ENCODE peak calls at places on chromosomes 16 and 17, in six cellular contexts. One of them, this sample, is unnamed.

GRCh38 chr16:54447606-54448440 is 161.2 kb upstream of the IRX3 start:
- DNase-seq in activated CD8-positive, alpha-beta T cell treated with anti-CD3 and anti-CD28 coated beads, Interleukin-2, amount 10 ng/mL, durations not matched to agents 7 days and 5 days: no peak
- DNase-seq in RCC 7860: peak
- DNase-seq in glutamatergic neuron: no peak
- DNase-seq in NCI-H2107: no peak
- DNase-seq in stomach: no peak
- DNase-seq in this sample: peak

GRCh38 chr17:65163990-65164495 is 26.9 kb downstream of the RGS9 start:
- DNase-seq in activated CD8-positive, alpha-beta T cell treated with anti-CD3 and anti-CD28 coated beads, Interleukin-2, amount 10 ng/mL, durations not matched to agents 7 days and 5 days: peak
- DNase-seq in RCC 7860: peak
- DNase-seq in glutamatergic neuron: no peak
- DNase-seq in NCI-H2107: no peak
- DNase-seq in stomach: peak
- DNase-seq in this sample: no peak

GRCh38 chr17:69348441-69348840 is 21.5 kb upstream of the ABCA5 start:
- DNase-seq in activated CD8-positive, alpha-beta T cell treated with anti-CD3 and anti-CD28 coated beads, Interleukin-2, amount 10 ng/mL, durations not matched to agents 7 days and 5 days: no peak
- DNase-seq in RCC 7860: no peak
- DNase-seq in glutamatergic neuron: no peak
- DNase-seq in NCI-H2107: no peak
- DNase-seq in stomach: no peak
- DNase-seq in this sample: no peak

GRCh38 chr17:34173221-34173620 is 81.9 kb upstream of the CCL2 start:
- DNase-seq in activated CD8-positive, alpha-beta T cell treated with anti-CD3 and anti-CD28 coated beads, Interleukin-2, amount 10 ng/mL, durations not matched to agents 7 days and 5 days: no peak
- DNase-seq in RCC 7860: no peak
- DNase-seq in glutamatergic neuron: no peak
- DNase-seq in NCI-H2107: no peak
- DNase-seq in stomach: no peak
- DNase-seq in this sample: no peak

GRCh38 chr17:31061678-31062077 is 33.1 kb upstream of the NF1 start:
- DNase-seq in activated CD8-positive, alpha-beta T cell treated with anti-CD3 and anti-CD28 coated beads, Interleukin-2, amount 10 ng/mL, durations not matched to agents 7 days and 5 days: no peak
- DNase-seq in RCC 7860: no peak
- DNase-seq in glutamatergic neuron: peak
- DNase-seq in NCI-H2107: no peak
- DNase-seq in stomach: no peak
- DNase-seq in this sample: no peak

GRCh38 chr16:58843675-58844074 is 109.6 kb upstream of the GOT2 start:
- DNase-seq in activated CD8-positive, alpha-beta T cell treated with anti-CD3 and anti-CD28 coated beads, Interleukin-2, amount 10 ng/mL, durations not matched to agents 7 days and 5 days: no peak
- DNase-seq in RCC 7860: peak
- DNase-seq in glutamatergic neuron: no peak
- DNase-seq in NCI-H2107: no peak
- DNase-seq in stomach: no peak
- DNase-seq in this sample: no peak

GRCh38 chr16:11232852-11233726 is 22.9 kb downstream of the SOCS1 start:
- DNase-seq in activated CD8-positive, alpha-beta T cell treated with anti-CD3 and anti-CD28 coated beads, Interleukin-2, amount 10 ng/mL, durations not matched to agents 7 days and 5 days: peak
- DNase-seq in RCC 7860: no peak
- DNase-seq in glutamatergic neuron: no peak
- DNase-seq in NCI-H2107: no peak
- DNase-seq in stomach: peak
- DNase-seq in this sample: no peak

GRCh38 chr17:43553501-43554018 is 7.4 kb upstream of the ETV4 start:
- DNase-seq in activated CD8-positive, alpha-beta T cell treated with anti-CD3 and anti-CD28 coated beads, Interleukin-2, amount 10 ng/mL, durations not matched to agents 7 days and 5 days: no peak
- DNase-seq in RCC 7860: no peak
- DNase-seq in glutamatergic neuron: no peak
- DNase-seq in NCI-H2107: no peak
- DNase-seq in stomach: no peak
- DNase-seq in this sample: no peak

GRCh38 chr17:79913451-79913850 is 74.2 kb upstream of the CBX4 start:
- DNase-seq in activated CD8-positive, alpha-beta T cell treated with anti-CD3 and anti-CD28 coated beads, Interleukin-2, amount 10 ng/mL, durations not matched to agents 7 days and 5 days: no peak
- DNase-seq in RCC 7860: no peak
- DNase-seq in glutamatergic neuron: no peak
- DNase-seq in NCI-H2107: no peak
- DNase-seq in stomach: no peak
- DNase-seq in this sample: no peak

GRCh38 chr17:43465049-43465448 is 18.7 kb upstream of the DHX8 start:
- DNase-seq in activated CD8-positive, alpha-beta T cell treated with anti-CD3 and anti-CD28 coated beads, Interleukin-2, amount 10 ng/mL, durations not matched to agents 7 days and 5 days: no peak
- DNase-seq in RCC 7860: no peak
- DNase-seq in glutamatergic neuron: no peak
- DNase-seq in NCI-H2107: no peak
- DNase-seq in stomach: no peak
- DNase-seq in this sample: no peak

GRCh38 chr16:87956771-87957279 is 5.6 kb downstream of the BANP start:
- DNase-seq in activated CD8-positive, alpha-beta T cell treated with anti-CD3 and anti-CD28 coated beads, Interleukin-2, amount 10 ng/mL, durations not matched to agents 7 days and 5 days: peak
- DNase-seq in RCC 7860: no peak
- DNase-seq in glutamatergic neuron: peak
- DNase-seq in NCI-H2107: no peak
- DNase-seq in stomach: no peak
- DNase-seq in this sample: no peak

GRCh38 chr16:2194852-2195315 is 1.5 kb downstream of the CASKIN1 start:
- DNase-seq in activated CD8-positive, alpha-beta T cell treated with anti-CD3 and anti-CD28 coated beads, Interleukin-2, amount 10 ng/mL, durations not matched to agents 7 days and 5 days: peak
- DNase-seq in RCC 7860: peak
- DNase-seq in glutamatergic neuron: no peak
- DNase-seq in NCI-H2107: peak
- DNase-seq in stomach: peak
- DNase-seq in this sample: no peak

GRCh38 chr16:51982715-51983680 is 563.9 kb downstream of the TOX3 start:
- DNase-seq in activated CD8-positive, alpha-beta T cell treated with anti-CD3 and anti-CD28 coated beads, Interleukin-2, amount 10 ng/mL, durations not matched to agents 7 days and 5 days: peak
- DNase-seq in RCC 7860: peak
- DNase-seq in glutamatergic neuron: peak
- DNase-seq in NCI-H2107: peak
- DNase-seq in stomach: peak
- DNase-seq in this sample: peak

GRCh38 chr17:6286239-6286638 is 148.7 kb downstream of the AIPL1 start:
- DNase-seq in activated CD8-positive, alpha-beta T cell treated with anti-CD3 and anti-CD28 coated beads, Interleukin-2, amount 10 ng/mL, durations not matched to agents 7 days and 5 days: no peak
- DNase-seq in RCC 7860: no peak
- DNase-seq in glutamatergic neuron: no peak
- DNase-seq in NCI-H2107: no peak
- DNase-seq in stomach: no peak
- DNase-seq in this sample: no peak

GRCh38 chr17:82302991-82303943 is 14.1 kb downstream of the CD7 start:
- DNase-seq in activated CD8-positive, alpha-beta T cell treated with anti-CD3 and anti-CD28 coated beads, Interleukin-2, amount 10 ng/mL, durations not matched to agents 7 days and 5 days: peak
- DNase-seq in RCC 7860: no peak
- DNase-seq in glutamatergic neuron: peak
- DNase-seq in NCI-H2107: no peak
- DNase-seq in stomach: no peak
- DNase-seq in this sample: no peak

GRCh38 chr17:47225436-47225858 is 16.3 kb downstream of the MYL4 start:
- DNase-seq in activated CD8-positive, alpha-beta T cell treated with anti-CD3 and anti-CD28 coated beads, Interleukin-2, amount 10 ng/mL, durations not matched to agents 7 days and 5 days: no peak
- DNase-seq in RCC 7860: peak
- DNase-seq in glutamatergic neuron: no peak
- DNase-seq in NCI-H2107: no peak
- DNase-seq in stomach: peak
- DNase-seq in this sample: peak

GRCh38 chr17:6473128-6473767 is 29.0 kb downstream of the PIMREG start:
- DNase-seq in activated CD8-positive, alpha-beta T cell treated with anti-CD3 and anti-CD28 coated beads, Interleukin-2, amount 10 ng/mL, durations not matched to agents 7 days and 5 days: peak
- DNase-seq in RCC 7860: peak
- DNase-seq in glutamatergic neuron: peak
- DNase-seq in NCI-H2107: no peak
- DNase-seq in stomach: peak
- DNase-seq in this sample: peak

GRCh38 chr16:96935-97381 is 18.9 kb downstream of the MPG start:
- DNase-seq in activated CD8-positive, alpha-beta T cell treated with anti-CD3 and anti-CD28 coated beads, Interleukin-2, amount 10 ng/mL, durations not matched to agents 7 days and 5 days: peak
- DNase-seq in RCC 7860: peak
- DNase-seq in glutamatergic neuron: peak
- DNase-seq in NCI-H2107: peak
- DNase-seq in stomach: peak
- DNase-seq in this sample: no peak

GRCh38 chr17:5537251-5537650 is 47.1 kb downstream of the NLRP1 start:
- DNase-seq in activated CD8-positive, alpha-beta T cell treated with anti-CD3 and anti-CD28 coated beads, Interleukin-2, amount 10 ng/mL, durations not matched to agents 7 days and 5 days: no peak
- DNase-seq in RCC 7860: peak
- DNase-seq in glutamatergic neuron: no peak
- DNase-seq in NCI-H2107: no peak
- DNase-seq in stomach: no peak
- DNase-seq in this sample: no peak

GRCh38 chr16:21100447-21100846 is 50.2 kb downstream of the DNAH3 start:
- DNase-seq in activated CD8-positive, alpha-beta T cell treated with anti-CD3 and anti-CD28 coated beads, Interleukin-2, amount 10 ng/mL, durations not matched to agents 7 days and 5 days: no peak
- DNase-seq in RCC 7860: peak
- DNase-seq in glutamatergic neuron: no peak
- DNase-seq in NCI-H2107: no peak
- DNase-seq in stomach: no peak
- DNase-seq in this sample: peak

GRCh38 chr16:57775661-57776469 is 26.4 kb downstream of the KIFC3 start:
- DNase-seq in activated CD8-positive, alpha-beta T cell treated with anti-CD3 and anti-CD28 coated beads, Interleukin-2, amount 10 ng/mL, durations not matched to agents 7 days and 5 days: no peak
- DNase-seq in RCC 7860: no peak
- DNase-seq in glutamatergic neuron: peak
- DNase-seq in NCI-H2107: no peak
- DNase-seq in stomach: no peak
- DNase-seq in this sample: no peak

GRCh38 chr17:35460354-35460851 is 11.8 kb upstream of the SLFN13 start:
- DNase-seq in activated CD8-positive, alpha-beta T cell treated with anti-CD3 and anti-CD28 coated beads, Interleukin-2, amount 10 ng/mL, durations not matched to agents 7 days and 5 days: peak
- DNase-seq in RCC 7860: no peak
- DNase-seq in glutamatergic neuron: peak
- DNase-seq in NCI-H2107: no peak
- DNase-seq in stomach: peak
- DNase-seq in this sample: peak